ENCODE peak calls at places on chromosomes 7 and 10, in five cellular contexts. M is stimulated activated CD4-positive, alpha-beta T cell treated with anti-CD3 and anti-CD28 coated beads, Interleukin-1b, Interleukin-23, amount 100 ng/mL, for 1 hour; S is uterus; Z is left cardiac atrium; C is stimulated activated CD8-positive, alpha-beta memory T cell treated with anti-CD3 and anti-CD28 coated beads, Interleukin-15, amount 100 ng/mL, for 24 hours. K is an unnamed sample.

GRCh38 chr10:21732067-21732772 is 198.2 kb downstream of the MLLT10 start:
- DNase-seq in C (no peak), M (no peak), S (peak), Z (peak), K (peak)

GRCh38 chr7:88226201-88226600 is 6.4 kb upstream of the SRI start:
- DNase-seq in C (no peak), M (no peak), Z (no peak), S (no peak), K (no peak)

GRCh38 chr7:21071570-21071969 is 284.9 kb upstream of the SP8 start:
- DNase-seq in Z (no peak), C (no peak), M (no peak), S (no peak), K (no peak)

GRCh38 chr10:114507449-114507848 is 103.1 kb upstream of the AFAP1L2 start:
- DNase-seq in M (no peak), Z (peak), S (no peak), C (no peak), K (no peak)

GRCh38 chr10:73989594-73990142 is 8.2 kb upstream of the VCL start:
- DNase-seq in Z (no peak), C (no peak), M (no peak), S (no peak), K (no peak)

GRCh38 chr10:74418285-74418872 is 267.4 kb downstream of the ADK start:
- DNase-seq in S (no peak), C (no peak), M (no peak), Z (no peak), K (no peak)

GRCh38 chr7:70972693-70973092 is 159.3 kb upstream of the GALNT17 start:
- DNase-seq in M (no peak), C (no peak), S (no peak), Z (no peak), K (no peak)

GRCh38 chr7:42945821-42946615 is 13.8 kb downstream of the MRPL32 start:
- DNase-seq in C (no peak), M (no peak), S (no peak), Z (no peak), K (no peak)

GRCh38 chr7:33903770-33904679 is 1.3 kb upstream of the BMPER start:
- DNase-seq in Z (peak), S (peak), C (no peak), M (no peak), K (peak)

GRCh38 chr10:50604049-50604640 is 19.6 kb downstream of the SGMS1 start:
- DNase-seq in C (no peak), M (no peak), Z (no peak), S (no peak), K (no peak)

GRCh38 chr7:131111081-131111576 is 216.5 kb upstream of the MKLN1 start:
- DNase-seq in C (no peak), Z (peak), S (peak), M (no peak), K (no peak)

GRCh38 chr10:14578060-14578952 is 196.4 kb downstream of the FAM107B start:
- DNase-seq in S (no peak), Z (peak), C (no peak), M (no peak), K (no peak)

GRCh38 chr10:18205098-18205834 is 65.0 kb downstream of the CACNB2 start:
- DNase-seq in Z (no peak), M (no peak), S (no peak), C (no peak), K (no peak)